ENCODE peak calls at places on chromosomes 4 and X, in ten cellular contexts. One of them, this sample, is unnamed.

GRCh38 chr4:113540859-113541258 is 220.7 kb downstream of the CAMK2D start:
- DNase-seq in psoas muscle: no peak
- DNase-seq in type B pancreatic cell: no peak
- DNase-seq in AG09319: no peak
- DNase-seq in bronchial epithelial cell: no peak
- DNase-seq in esophagus squamous epithelium: no peak
- DNase-seq in fibroblast of villous mesenchyme: peak
- DNase-seq in lung: no peak
- DNase-seq in Peyer's patch: no peak
- DNase-seq in endothelial cell: no peak
- DNase-seq in this sample: no peak

GRCh38 chr4:38237139-38237538 is 276.9 kb downstream of the PTTG2 start:
- DNase-seq in psoas muscle: no peak
- DNase-seq in type B pancreatic cell: no peak
- DNase-seq in AG09319: peak
- DNase-seq in bronchial epithelial cell: peak
- DNase-seq in esophagus squamous epithelium: no peak
- DNase-seq in fibroblast of villous mesenchyme: peak
- DNase-seq in lung: no peak
- DNase-seq in Peyer's patch: no peak
- DNase-seq in endothelial cell: no peak
- DNase-seq in this sample: no peak

GRCh38 chr4:106583567-106583966 is 215.0 kb upstream of the GIMD1 start:
- DNase-seq in psoas muscle: no peak
- DNase-seq in type B pancreatic cell: no peak
- DNase-seq in AG09319: peak
- DNase-seq in bronchial epithelial cell: peak
- DNase-seq in esophagus squamous epithelium: no peak
- DNase-seq in fibroblast of villous mesenchyme: peak
- DNase-seq in lung: no peak
- DNase-seq in Peyer's patch: no peak
- DNase-seq in endothelial cell: no peak
- DNase-seq in this sample: no peak

GRCh38 chr4:186942745-186943606 is 219.3 kb upstream of the FAT1 start:
- DNase-seq in psoas muscle: no peak
- DNase-seq in type B pancreatic cell: no peak
- DNase-seq in AG09319: no peak
- DNase-seq in bronchial epithelial cell: no peak
- DNase-seq in esophagus squamous epithelium: no peak
- DNase-seq in fibroblast of villous mesenchyme: peak
- DNase-seq in lung: no peak
- DNase-seq in Peyer's patch: no peak
- DNase-seq in endothelial cell: no peak
- DNase-seq in this sample: no peak

GRCh38 chr4:94610140-94610539 is 147.6 kb upstream of the BMPR1B start:
- DNase-seq in psoas muscle: no peak
- DNase-seq in type B pancreatic cell: no peak
- DNase-seq in AG09319: no peak
- DNase-seq in bronchial epithelial cell: no peak
- DNase-seq in esophagus squamous epithelium: no peak
- DNase-seq in fibroblast of villous mesenchyme: no peak
- DNase-seq in lung: no peak
- DNase-seq in Peyer's patch: no peak
- DNase-seq in endothelial cell: no peak
- DNase-seq in this sample: no peak

GRCh38 chrX:21993265-21993664 is 38.9 kb upstream of the PHEX start:
- DNase-seq in psoas muscle: no peak
- DNase-seq in type B pancreatic cell: no peak
- DNase-seq in AG09319: no peak
- DNase-seq in bronchial epithelial cell: no peak
- DNase-seq in esophagus squamous epithelium: no peak
- DNase-seq in fibroblast of villous mesenchyme: no peak
- DNase-seq in lung: no peak
- DNase-seq in Peyer's patch: no peak
- DNase-seq in endothelial cell: no peak
- DNase-seq in this sample: no peak

GRCh38 chr4:173482330-173482931 is 47.6 kb downstream of the HAND2 start:
- DNase-seq in psoas muscle: no peak
- DNase-seq in type B pancreatic cell: no peak
- DNase-seq in AG09319: no peak
- DNase-seq in bronchial epithelial cell: no peak
- DNase-seq in esophagus squamous epithelium: no peak
- DNase-seq in fibroblast of villous mesenchyme: no peak
- DNase-seq in lung: no peak
- DNase-seq in Peyer's patch: no peak
- DNase-seq in endothelial cell: no peak
- DNase-seq in this sample: no peak

GRCh38 chr4:6453688-6453990 is 18.8 kb downstream of the PPP2R2C start:
- DNase-seq in psoas muscle: no peak
- DNase-seq in type B pancreatic cell: no peak
- DNase-seq in AG09319: no peak
- DNase-seq in bronchial epithelial cell: no peak
- DNase-seq in esophagus squamous epithelium: no peak
- DNase-seq in fibroblast of villous mesenchyme: no peak
- DNase-seq in lung: no peak
- DNase-seq in Peyer's patch: no peak
- DNase-seq in endothelial cell: no peak
- DNase-seq in this sample: no peak

GRCh38 chr4:26204911-26205368 is 115.9 kb upstream of the RBPJ start:
- DNase-seq in psoas muscle: peak
- DNase-seq in type B pancreatic cell: no peak
- DNase-seq in AG09319: no peak
- DNase-seq in bronchial epithelial cell: no peak
- DNase-seq in esophagus squamous epithelium: no peak
- DNase-seq in fibroblast of villous mesenchyme: no peak
- DNase-seq in lung: no peak
- DNase-seq in Peyer's patch: no peak
- DNase-seq in endothelial cell: no peak
- DNase-seq in this sample: no peak

GRCh38 chrX:96182366-96182765 is 502.3 kb upstream of the DIAPH2 start:
- DNase-seq in psoas muscle: no peak
- DNase-seq in type B pancreatic cell: no peak
- DNase-seq in AG09319: no peak
- DNase-seq in bronchial epithelial cell: peak
- DNase-seq in esophagus squamous epithelium: no peak
- DNase-seq in fibroblast of villous mesenchyme: no peak
- DNase-seq in lung: no peak
- DNase-seq in Peyer's patch: no peak
- DNase-seq in endothelial cell: peak
- DNase-seq in this sample: peak

GRCh38 chrX:45602151-45602550 is 401.5 kb upstream of the DIPK2B start:
- DNase-seq in psoas muscle: no peak
- DNase-seq in type B pancreatic cell: no peak
- DNase-seq in AG09319: no peak
- DNase-seq in bronchial epithelial cell: no peak
- DNase-seq in esophagus squamous epithelium: no peak
- DNase-seq in fibroblast of villous mesenchyme: peak
- DNase-seq in lung: no peak
- DNase-seq in Peyer's patch: no peak
- DNase-seq in endothelial cell: no peak
- DNase-seq in this sample: no peak

GRCh38 chrX:45596190-45596808 is 395.6 kb upstream of the DIPK2B start:
- DNase-seq in psoas muscle: no peak
- DNase-seq in type B pancreatic cell: no peak
- DNase-seq in AG09319: no peak
- DNase-seq in bronchial epithelial cell: peak
- DNase-seq in esophagus squamous epithelium: no peak
- DNase-seq in fibroblast of villous mesenchyme: no peak
- DNase-seq in lung: no peak
- DNase-seq in Peyer's patch: no peak
- DNase-seq in endothelial cell: no peak
- DNase-seq in this sample: no peak

GRCh38 chrX:45601052-45601451 is 400.4 kb upstream of the DIPK2B start:
- DNase-seq in psoas muscle: no peak
- DNase-seq in type B pancreatic cell: no peak
- DNase-seq in AG09319: no peak
- DNase-seq in bronchial epithelial cell: no peak
- DNase-seq in esophagus squamous epithelium: no peak
- DNase-seq in fibroblast of villous mesenchyme: no peak
- DNase-seq in lung: no peak
- DNase-seq in Peyer's patch: no peak
- DNase-seq in endothelial cell: no peak
- DNase-seq in this sample: no peak

DNA sequence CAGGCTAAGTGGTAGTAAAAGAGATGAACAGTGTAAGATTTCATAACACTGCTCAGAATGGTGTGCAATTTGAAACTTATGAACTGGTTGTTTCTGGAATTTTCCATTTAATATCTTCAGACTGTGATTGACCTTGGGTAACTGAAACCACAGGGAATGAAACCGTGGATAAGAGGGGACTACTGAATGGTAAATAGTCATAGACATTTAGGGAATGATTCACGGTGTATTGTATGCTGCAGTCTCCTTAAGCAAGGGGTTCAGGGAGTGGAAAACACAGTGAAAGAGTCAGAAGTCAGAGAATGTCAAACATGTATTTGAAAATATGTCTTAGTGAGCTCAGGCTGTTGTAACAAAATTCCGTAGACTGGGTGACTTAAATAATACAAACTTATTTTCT is 398.2 kb upstream of the DIPK2B start:
- DNase-seq in psoas muscle: no peak
- DNase-seq in type B pancreatic cell: no peak
- DNase-seq in AG09319: no peak
- DNase-seq in bronchial epithelial cell: no peak
- DNase-seq in esophagus squamous epithelium: no peak
- DNase-seq in fibroblast of villous mesenchyme: peak
- DNase-seq in lung: no peak
- DNase-seq in Peyer's patch: no peak
- DNase-seq in endothelial cell: no peak
- DNase-seq in this sample: no peak
- TF ChIP-seq CTCF in psoas muscle: no peak
- TF ChIP-seq CTCF in type B pancreatic cell: no peak
- TF ChIP-seq CTCF in AG09319: no peak
- TF ChIP-seq CTCF in bronchial epithelial cell: no peak
- TF ChIP-seq CTCF in esophagus squamous epithelium: no peak
- TF ChIP-seq CTCF in fibroblast of villous mesenchyme: no peak
- TF ChIP-seq CTCF in lung: no peak
- TF ChIP-seq CTCF in Peyer's patch: no peak
- TF ChIP-seq CTCF in endothelial cell: no peak
- TF ChIP-seq CTCF in this sample: no peak

GRCh38 chr4:115233600-115233999 is 120.2 kb upstream of the NDST4 start:
- DNase-seq in psoas muscle: no peak
- DNase-seq in type B pancreatic cell: no peak
- DNase-seq in AG09319: no peak
- DNase-seq in bronchial epithelial cell: no peak
- DNase-seq in esophagus squamous epithelium: no peak
- DNase-seq in fibroblast of villous mesenchyme: no peak
- DNase-seq in lung: no peak
- DNase-seq in Peyer's patch: no peak
- DNase-seq in endothelial cell: no peak
- DNase-seq in this sample: no peak

GRCh38 chr4:115229873-115230272 is 116.5 kb upstream of the NDST4 start:
- DNase-seq in psoas muscle: no peak
- DNase-seq in type B pancreatic cell: no peak
- DNase-seq in AG09319: no peak
- DNase-seq in bronchial epithelial cell: no peak
- DNase-seq in esophagus squamous epithelium: no peak
- DNase-seq in fibroblast of villous mesenchyme: no peak
- DNase-seq in lung: no peak
- DNase-seq in Peyer's patch: no peak
- DNase-seq in endothelial cell: no peak
- DNase-seq in this sample: no peak

GRCh38 chr4:115228851-115229250 is 115.4 kb upstream of the NDST4 start:
- DNase-seq in psoas muscle: no peak
- DNase-seq in type B pancreatic cell: no peak
- DNase-seq in AG09319: no peak
- DNase-seq in bronchial epithelial cell: no peak
- DNase-seq in esophagus squamous epithelium: no peak
- DNase-seq in fibroblast of villous mesenchyme: no peak
- DNase-seq in lung: no peak
- DNase-seq in Peyer's patch: no peak
- DNase-seq in endothelial cell: no peak
- DNase-seq in this sample: no peak

GRCh38 chr4:115234405-115235093 is 121.1 kb upstream of the NDST4 start:
- DNase-seq in psoas muscle: no peak
- DNase-seq in type B pancreatic cell: no peak
- DNase-seq in AG09319: no peak
- DNase-seq in bronchial epithelial cell: peak
- DNase-seq in esophagus squamous epithelium: no peak
- DNase-seq in fibroblast of villous mesenchyme: no peak
- DNase-seq in lung: no peak
- DNase-seq in Peyer's patch: no peak
- DNase-seq in endothelial cell: peak
- DNase-seq in this sample: no peak
- TF ChIP-seq CTCF in psoas muscle: no peak
- TF ChIP-seq CTCF in type B pancreatic cell: peak
- TF ChIP-seq CTCF in AG09319: no peak
- TF ChIP-seq CTCF in bronchial epithelial cell: peak
- TF ChIP-seq CTCF in esophagus squamous epithelium: no peak
- TF ChIP-seq CTCF in fibroblast of villous mesenchyme: no peak
- TF ChIP-seq CTCF in lung: no peak
- TF ChIP-seq CTCF in Peyer's patch: peak
- TF ChIP-seq CTCF in endothelial cell: peak
- TF ChIP-seq CTCF in this sample: peak

DNA sequence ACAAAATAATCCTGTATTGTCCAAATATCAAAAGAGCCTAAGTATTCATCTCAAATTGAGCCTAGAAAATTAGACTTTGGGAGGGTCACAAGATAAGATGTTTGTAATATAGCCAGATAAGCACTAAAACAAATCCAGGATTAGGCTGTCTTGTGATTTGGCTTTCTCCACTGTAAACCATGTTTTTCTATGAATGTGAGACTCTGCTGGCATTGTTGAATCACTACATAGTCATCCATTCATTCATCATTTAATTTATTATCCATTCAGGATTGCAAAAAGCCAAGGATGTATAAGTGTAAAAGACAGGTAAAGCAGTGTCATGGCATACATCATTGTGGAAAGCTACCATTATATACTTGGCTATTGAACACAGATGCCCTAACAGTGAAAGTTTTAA is 148.0 kb downstream of the GRID2 start:
- DNase-seq in psoas muscle: no peak
- DNase-seq in type B pancreatic cell: no peak
- DNase-seq in AG09319: no peak
- DNase-seq in bronchial epithelial cell: peak
- DNase-seq in esophagus squamous epithelium: no peak
- DNase-seq in fibroblast of villous mesenchyme: no peak
- DNase-seq in lung: no peak
- DNase-seq in Peyer's patch: no peak
- DNase-seq in endothelial cell: no peak
- DNase-seq in this sample: no peak
- TF ChIP-seq CTCF in psoas muscle: no peak
- TF ChIP-seq CTCF in type B pancreatic cell: no peak
- TF ChIP-seq CTCF in AG09319: no peak
- TF ChIP-seq CTCF in bronchial epithelial cell: no peak
- TF ChIP-seq CTCF in esophagus squamous epithelium: no peak
- TF ChIP-seq CTCF in fibroblast of villous mesenchyme: no peak
- TF ChIP-seq CTCF in lung: no peak
- TF ChIP-seq CTCF in Peyer's patch: no peak
- TF ChIP-seq CTCF in endothelial cell: no peak
- TF ChIP-seq CTCF in this sample: no peak

DNA sequence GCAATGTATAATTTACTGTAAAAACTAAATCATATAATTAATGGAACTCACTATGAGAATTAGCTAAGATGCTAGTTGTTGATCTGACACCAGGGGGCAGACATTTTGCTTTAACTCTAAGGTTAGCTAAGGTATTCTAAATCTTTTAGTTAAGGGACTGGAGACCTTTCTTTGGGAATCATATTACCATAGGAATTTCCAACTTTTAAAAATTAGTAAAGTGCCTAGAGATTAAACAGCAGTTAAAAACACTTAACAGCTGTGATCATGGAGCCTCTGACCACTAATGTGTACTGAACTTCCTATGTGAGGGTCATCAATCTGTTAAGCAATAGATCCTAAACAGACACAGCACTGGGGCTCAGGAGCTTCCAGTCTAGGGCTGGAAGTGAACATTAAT is 226.6 kb downstream of the NSUN7 start:
- DNase-seq in psoas muscle: no peak
- DNase-seq in type B pancreatic cell: no peak
- DNase-seq in AG09319: peak
- DNase-seq in bronchial epithelial cell: peak
- DNase-seq in esophagus squamous epithelium: no peak
- DNase-seq in fibroblast of villous mesenchyme: peak
- DNase-seq in lung: no peak
- DNase-seq in Peyer's patch: no peak
- DNase-seq in endothelial cell: peak
- DNase-seq in this sample: peak
- TF ChIP-seq CTCF in psoas muscle: peak
- TF ChIP-seq CTCF in type B pancreatic cell: peak
- TF ChIP-seq CTCF in AG09319: peak
- TF ChIP-seq CTCF in bronchial epithelial cell: peak
- TF ChIP-seq CTCF in esophagus squamous epithelium: peak
- TF ChIP-seq CTCF in fibroblast of villous mesenchyme: peak
- TF ChIP-seq CTCF in lung: peak
- TF ChIP-seq CTCF in Peyer's patch: peak
- TF ChIP-seq CTCF in endothelial cell: peak
- TF ChIP-seq CTCF in this sample: peak

This sample was measured in neural crest cell.